ENCODE peak calls at places on chromosomes 2 and 18, in six cellular contexts. W is tibial nerve, Z is DND-41, Y is sigmoid colon, V is left lung, P is lung. T is an unnamed sample.
A peak's percentile ranks its signal among the peaks of the same experiment; 100 is the strongest.

GRCh38 chr18:9701604-9702324 is 6.3 kb upstream of the RAB31 start:
- DNase-seq in W (no peak), Z (no peak), Y (peak; percentile 63), V (no peak), P (no peak), T (no peak)

GRCh38 chr2:113158884-113159553 is 14.8 kb upstream of the PSD4 start:
- DNase-seq in W (no peak), Z (no peak), Y (no peak), V (no peak), P (peak; percentile 13), T (no peak)

GRCh38 chr2:169136885-169137534 is 67.6 kb downstream of the DHRS9 start:
- DNase-seq in W (no peak), Z (no peak), Y (no peak), V (no peak), P (no peak), T (no peak)

GRCh38 chr18:78983530-78983929 is 3.9 kb downstream of the SALL3 start:
- DNase-seq in W (no peak), Z (no peak), Y (no peak), V (no peak), P (no peak), T (no peak)

GRCh38 chr2:47867205-47867604 is 39.1 kb downstream of the FBXO11 start:
- DNase-seq in W (peak; percentile 17), Z (no peak), Y (no peak), V (no peak), P (no peak), T (no peak)

GRCh38 chr2:219784178-219784577 is 156.7 kb downstream of the SLC4A3 start:
- DNase-seq in W (no peak), Z (no peak), Y (no peak), V (no peak), P (no peak), T (no peak)

GRCh38 chr2:77007668-77008067 is 514.5 kb downstream of the LRRTM4 start:
- DNase-seq in W (no peak), Z (no peak), Y (no peak), V (no peak), P (no peak), T (no peak)

GRCh38 chr18:57898506-57899124 is 95.5 kb upstream of the ATP8B1 start:
- DNase-seq in W (peak; percentile 15), Z (no peak), Y (no peak), V (no peak), P (no peak), T (no peak)

GRCh38 chr2:62478093-62478580 is 27.9 kb downstream of the TMEM17 start:
- DNase-seq in W (peak; percentile 45), Z (no peak), Y (no peak), V (no peak), P (no peak), T (no peak)

GRCh38 chr2:119659601-119660342 is 19.2 kb upstream of the TMEM177 start:
- DNase-seq in W (peak; percentile 26), Z (peak; percentile 43), Y (no peak), V (no peak), P (no peak), T (no peak)

GRCh38 chr2:150718280-150718679 is 230.8 kb upstream of the RND3 start:
- DNase-seq in W (no peak), Z (no peak), Y (no peak), V (no peak), P (no peak), T (no peak)

GRCh38 chr2:179876266-179876665 is 14.9 kb upstream of the ZNF385B start:
- DNase-seq in W (no peak), Z (no peak), Y (no peak), V (no peak), P (no peak), T (no peak)

GRCh38 chr18:55779711-55780590 is 192.0 kb upstream of the TCF4 start:
- DNase-seq in W (no peak), Z (no peak), Y (peak; percentile 63), V (peak; percentile 80), P (no peak), T (peak; percentile 61)

GRCh38 chr2:218418321-218418716 is 604 bp upstream of the VIL1 start:
- DNase-seq in W (no peak), Z (no peak), Y (no peak), V (no peak), P (no peak), T (no peak)

GRCh38 chr2:95380280-95380679 is 22.2 kb upstream of the FAHD2A start:
- DNase-seq in W (no peak), Z (no peak), Y (peak; percentile 27), V (no peak), P (no peak), T (peak; percentile 29)

GRCh38 chr2:190860985-190861721 is 19.5 kb upstream of the GLS start:
- DNase-seq in W (no peak), Z (no peak), Y (no peak), V (no peak), P (no peak), T (no peak)

GRCh38 chr2:207807516-207807915 is 37.8 kb upstream of the FZD5 start:
- DNase-seq in W (no peak), Z (no peak), Y (no peak), V (no peak), P (no peak), T (no peak)

GRCh38 chr18:50578030-50578429 is 18.1 kb downstream of the MAPK4 start:
- DNase-seq in W (no peak), Z (no peak), Y (no peak), V (no peak), P (no peak), T (no peak)

GRCh38 chr2:152354069-152354755 is 19.2 kb downstream of the FMNL2 start:
- DNase-seq in W (no peak), Z (no peak), Y (no peak), V (no peak), P (no peak), T (no peak)

GRCh38 chr2:70098032-70098431 is 10.8 kb downstream of the PCBP1 start:
- DNase-seq in W (no peak), Z (no peak), Y (no peak), V (no peak), P (no peak), T (no peak)

GRCh38 chr18:79544386-79544963 is 135.1 kb upstream of the CTDP1 start:
- DNase-seq in W (no peak), Z (no peak), Y (peak; percentile 57), V (no peak), P (no peak), T (peak; percentile 78)

GRCh38 chr2:69733338-69734039 is 8.4 kb upstream of the ANXA4 start:
- DNase-seq in W (no peak), Z (no peak), Y (no peak), V (no peak), P (no peak), T (no peak)

GRCh38 chr2:20781656-20782265 is 41.1 kb downstream of the LDAH start:
- DNase-seq in W (no peak), Z (peak; percentile 32), Y (no peak), V (no peak), P (no peak), T (no peak)

GRCh38 chr2:217919781-217920351 is 82.9 kb downstream of the TNS1 start:
- DNase-seq in W (no peak), Z (no peak), Y (peak; percentile 95), V (peak; percentile 80), P (no peak), T (no peak)

GRCh38 chr2:217695033-217695520 is 307.7 kb downstream of the TNS1 start:
- DNase-seq in W (no peak), Z (no peak), Y (no peak), V (no peak), P (no peak), T (peak; percentile 72)

GRCh38 chr2:124534015-124534414 is 508.9 kb downstream of the CNTNAP5 start:
- DNase-seq in W (no peak), Z (no peak), Y (no peak), V (no peak), P (no peak), T (no peak)

GRCh38 chr2:185522472-185522871 is 216.1 kb upstream of the FSIP2 start:
- DNase-seq in W (no peak), Z (no peak), Y (no peak), V (no peak), P (no peak), T (no peak)

GRCh38 chr2:28352104-28352503 is 40.6 kb upstream of the FOSL2 start:
- DNase-seq in W (no peak), Z (no peak), Y (peak; percentile 69), V (no peak), P (no peak), T (no peak)

GRCh38 chr2:227870710-227871374 is 589 bp upstream of the DAW1 start:
- DNase-seq in W (no peak), Z (no peak), Y (no peak), V (no peak), P (no peak), T (no peak)

GRCh38 chr18:68035709-68036522 is 519.4 kb upstream of the DSEL start:
- DNase-seq in W (no peak), Z (no peak), Y (no peak), V (no peak), P (no peak), T (no peak)

GRCh38 chr18:51630706-51631105 is 433.2 kb upstream of the MEX3C start:
- DNase-seq in W (no peak), Z (no peak), Y (no peak), V (no peak), P (no peak), T (no peak)

GRCh38 chr18:58276640-58277456 is 232.8 kb downstream of the NEDD4L start:
- DNase-seq in W (no peak), Z (no peak), Y (no peak), V (no peak), P (no peak), T (no peak)

GRCh38 chr18:3932285-3932684 is 482.3 kb downstream of the TGIF1 start:
- DNase-seq in W (no peak), Z (no peak), Y (no peak), V (no peak), P (no peak), T (no peak)

GRCh38 chr2:236015171-236015570 is 153.0 kb downstream of the GBX2 start:
- DNase-seq in W (no peak), Z (no peak), Y (no peak), V (no peak), P (no peak), T (no peak)
- H3K4me1 ChIP-seq in W (no peaks in the 10 kb centered on the region), Z (no peaks in the 10 kb centered on the region), Y (no peaks in the 10 kb centered on the region), V (no peaks in the 10 kb centered on the region), P (no peaks in the 10 kb centered on the region), T (no peaks in the 10 kb centered on the region)

GRCh38 chr2:148875387-148876051 is 492 bp downstream of the KIF5C start:
- DNase-seq in W (no peak), Z (no peak), Y (no peak), V (peak; percentile 64), P (no peak), T (no peak)
- H3K4me3 ChIP-seq in W (peak overlapping the region; percentile 59), Z (no peak overlapping the region), Y (peak overlapping the region; percentile 28), V (peak overlapping the region; percentile 43), P (no peak overlapping the region), T (peak overlapping the region; percentile 46)

DNA sequence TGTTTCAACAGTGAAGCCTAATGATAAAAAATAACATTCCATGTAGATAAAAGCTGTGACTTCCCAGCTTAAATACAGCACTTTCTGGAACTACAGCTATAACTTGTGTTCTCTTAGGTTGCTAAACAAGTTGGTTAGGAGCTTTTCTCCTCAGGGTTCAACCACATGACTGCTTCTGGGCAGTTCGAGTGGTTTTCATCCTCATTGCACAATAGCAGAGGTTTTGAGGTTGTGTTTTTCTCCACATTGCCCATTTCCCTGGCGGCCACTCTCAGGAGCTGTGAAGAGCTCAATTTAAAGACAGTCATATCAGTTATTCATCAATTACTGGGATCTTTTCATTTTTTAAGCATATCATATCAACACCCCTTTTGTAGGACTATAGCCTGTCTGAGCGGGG is 102.2 kb upstream of the CYP1B1 start:
- DNase-seq in W (peak; percentile 75), Z (no peak), Y (peak; percentile 70), V (no peak), P (peak; percentile 66), T (peak; percentile 67)
- TF ChIP-seq CTCF in W (peak; percentile 34), Z (no peak), Y (no peak), V (peak; percentile 41), P (no peak), T (no peak)

GRCh38 chr2:241558532-241559488 is at the start of gene BOK:
- DNase-seq in W (no peak), Z (no peak), Y (peak; percentile 93), V (peak; percentile 91), P (peak; percentile 81), T (peak; percentile 73)
- H3K4me1 ChIP-seq in W (peaks cover 18% of the 10 kb centered on the region), Z (peaks cover 6% of the 10 kb centered on the region), Y (peaks cover 47% of the 10 kb centered on the region), V (peaks cover 42% of the 10 kb centered on the region), P (no peaks in the 10 kb centered on the region), T (peaks cover 54% of the 10 kb centered on the region)